ENCODE peak calls at places on chromosomes 2 and 18, in four cellular contexts. U is K562, P is HepG2, E is GM12878. M is an unnamed sample.

GRCh38 chr18:10752407-10752806 is 226.6 kb downstream of the NAPG start:
- DNase-seq in U (no peak), P (no peak), E (no peak), M (no peak)

GRCh38 chr18:56377161-56377560 is 261.2 kb downstream of the TXNL1 start:
- DNase-seq in U (no peak), E (no peak), P (no peak), M (no peak)

GRCh38 chr2:172226244-172227061 is 123.8 kb upstream of the DLX2 start:
- DNase-seq in E (no peak), U (peak), P (peak), M (no peak)

GRCh38 chr18:23864620-23865019 is 149.9 kb upstream of the TTC39C start:
- DNase-seq in P (no peak), E (no peak), U (no peak), M (no peak)

GRCh38 chr2:27807476-27807875 is 36.0 kb downstream of the MRPL33 start:
- DNase-seq in E (no peak), U (no peak), P (peak), M (peak)

GRCh38 chr18:56799756-56800155 is 148.6 kb downstream of the WDR7 start:
- DNase-seq in U (no peak), E (no peak), P (no peak), M (no peak)

GRCh38 chr18:22314406-22314805 is 103.3 kb downstream of the CTAGE1 start:
- DNase-seq in U (no peak), E (no peak), P (no peak), M (no peak)

GRCh38 chr2:223545830-223546229 is 56.3 kb downstream of the SCG2 start:
- DNase-seq in U (no peak), E (no peak), P (no peak), M (no peak)

GRCh38 chr2:118459425-118459824 is 371.2 kb downstream of the INSIG2 start:
- DNase-seq in E (no peak), U (no peak), P (no peak), M (no peak)

GRCh38 chr18:78790960-78791359 is 188.7 kb upstream of the SALL3 start:
- DNase-seq in P (no peak), U (no peak), E (no peak), M (no peak)

GRCh38 chr2:168456526-168457176 is 579 bp downstream of the CERS6 start:
- DNase-seq in U (peak), E (no peak), P (peak), M (peak)

GRCh38 chr2:23021311-23022120 is 363.5 kb upstream of the KLHL29 start:
- DNase-seq in P (no peak), U (no peak), E (no peak), M (no peak)

GRCh38 chr2:60553496-60553991 is at the start of gene BCL11A:
- DNase-seq in U (no peak), P (peak), E (no peak), M (peak)

DNA sequence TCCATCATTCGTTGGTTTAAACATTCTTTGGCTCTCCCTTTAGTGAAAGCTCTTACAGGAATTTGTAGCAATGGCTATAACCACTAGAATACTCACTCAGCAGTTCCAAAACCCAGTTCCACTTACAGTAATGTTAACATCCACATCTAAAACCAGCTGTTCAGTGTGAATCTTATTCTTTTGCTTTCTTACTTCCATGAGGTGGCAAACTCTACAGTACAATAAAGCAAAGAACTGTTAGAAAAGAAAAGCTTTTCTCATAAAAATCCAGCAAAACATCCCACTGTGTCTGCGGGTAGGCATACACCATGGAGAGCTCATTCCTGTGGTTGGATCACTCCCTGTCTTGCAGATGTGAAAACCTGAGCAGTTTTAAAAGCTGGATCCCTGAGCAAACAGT is 147.1 kb downstream of the ARHGAP28 start:
- DNase-seq in U (no peak), E (no peak), P (no peak), M (no peak)
- TF ChIP-seq BHLHE40 in U (no peak), E (no peak), P (no peak), M (no peak)

GRCh38 chr2:239531456-239532304 is 130.9 kb upstream of the HDAC4 start:
- DNase-seq in E (no peak), U (no peak), P (no peak), M (no peak)
- TF ChIP-seq FOXK2 in E (no peak), U (no peak), P (no peak), M (no peak)

GRCh38 chr2:43430489-43430888 is 165.3 kb downstream of the THADA start:
- DNase-seq in E (no peak), U (no peak), P (no peak), M (no peak)

GRCh38 chr2:43425659-43426058 is 170.2 kb downstream of the THADA start:
- DNase-seq in U (no peak), P (no peak), E (peak), M (no peak)

GRCh38 chr2:43427032-43427424 is 168.8 kb downstream of the THADA start:
- DNase-seq in U (peak), P (no peak), E (no peak), M (no peak)

GRCh38 chr2:43426305-43427031 is 169.4 kb downstream of the THADA start:
- DNase-seq in U (peak), P (peak), E (peak), M (no peak)

DNA sequence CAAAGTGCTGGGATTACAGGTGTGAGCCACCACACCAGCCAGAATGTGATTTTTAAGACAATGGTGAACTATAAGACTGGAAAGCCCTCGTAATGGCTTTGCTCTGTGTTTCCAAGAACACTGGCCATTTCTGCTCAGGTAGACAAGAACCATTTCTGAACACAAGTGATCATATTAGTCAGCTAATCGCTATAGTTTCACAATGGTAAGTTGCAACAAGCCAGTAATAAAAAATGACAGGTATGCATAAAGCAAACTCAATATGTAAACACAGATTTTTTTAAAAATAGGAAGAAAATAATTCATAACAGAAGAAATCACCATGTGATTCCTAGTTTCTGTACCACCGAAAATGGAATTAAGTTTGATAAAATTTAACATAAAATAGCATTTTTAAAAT is 166.5 kb downstream of the THADA start:
- DNase-seq in U (no peak), E (no peak), P (peak), M (no peak)
- TF ChIP-seq BHLHE40 in U (no peak), E (no peak), P (no peak), M (no peak)

GRCh38 chr2:170766693-170767092 is 3.5 kb upstream of the ERICH2 start:
- DNase-seq in E (no peak), U (no peak), P (peak), M (no peak)
- TF ChIP-seq FOXK2 in E (no peak), U (no peak), P (no peak), M (no peak)

DNA sequence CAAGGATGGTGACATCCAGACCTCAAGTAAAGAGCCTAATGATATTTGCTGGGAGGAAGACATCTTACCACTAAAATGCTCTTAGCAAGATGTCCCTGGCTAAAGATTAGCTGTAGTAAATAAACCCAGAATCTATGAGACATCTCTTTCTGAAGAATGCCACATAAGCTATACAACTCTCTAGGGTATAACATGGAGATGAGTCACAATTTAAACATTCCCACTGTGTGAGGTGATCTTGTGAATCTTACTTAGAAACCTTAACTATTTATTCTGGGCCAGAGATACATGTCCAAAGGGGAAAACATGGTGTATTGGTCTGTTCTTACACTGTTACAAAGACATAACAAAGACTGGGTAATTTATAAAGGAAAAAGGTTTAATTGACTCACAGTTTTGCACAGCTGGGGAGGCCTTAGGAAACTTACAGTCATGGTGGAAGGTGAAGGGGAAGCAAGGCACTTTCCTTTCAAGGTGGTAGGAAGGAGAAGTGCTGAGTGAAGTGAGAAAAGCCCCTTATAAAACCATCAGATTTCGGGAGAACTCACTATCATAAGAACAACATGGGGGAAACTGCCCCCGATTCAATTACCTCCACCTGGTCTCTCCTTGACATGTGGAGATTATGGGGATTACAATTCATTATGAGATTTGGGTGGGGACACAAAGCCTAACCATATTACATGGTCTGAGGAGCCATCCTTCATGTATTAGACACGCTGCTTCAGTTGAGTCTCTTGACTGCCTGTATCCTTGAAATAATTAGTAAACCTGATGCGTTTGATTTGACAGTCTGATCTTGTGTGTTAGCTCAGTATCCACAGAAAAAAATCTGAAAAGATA is 17.1 kb downstream of the KRCC1 start:
- DNase-seq in E (no peak), U (no peak), P (peak), M (no peak)
- TF ChIP-seq BHLHE40 in E (no peak), U (no peak), P (no peak), M (no peak)

GRCh38 chr2:235765181-235765820 is 271.5 kb downstream of the AGAP1 start:
- DNase-seq in U (peak), E (no peak), P (no peak), M (no peak)

GRCh38 chr2:235763816-235764215 is 270.0 kb downstream of the AGAP1 start:
- DNase-seq in E (no peak), P (no peak), U (no peak), M (no peak)

GRCh38 chr2:235768606-235769005 is 274.8 kb downstream of the AGAP1 start:
- DNase-seq in E (no peak), P (no peak), U (no peak), M (no peak)

GRCh38 chr2:235769046-235769445 is 275.2 kb downstream of the AGAP1 start:
- DNase-seq in E (no peak), U (no peak), P (no peak), M (no peak)

DNA sequence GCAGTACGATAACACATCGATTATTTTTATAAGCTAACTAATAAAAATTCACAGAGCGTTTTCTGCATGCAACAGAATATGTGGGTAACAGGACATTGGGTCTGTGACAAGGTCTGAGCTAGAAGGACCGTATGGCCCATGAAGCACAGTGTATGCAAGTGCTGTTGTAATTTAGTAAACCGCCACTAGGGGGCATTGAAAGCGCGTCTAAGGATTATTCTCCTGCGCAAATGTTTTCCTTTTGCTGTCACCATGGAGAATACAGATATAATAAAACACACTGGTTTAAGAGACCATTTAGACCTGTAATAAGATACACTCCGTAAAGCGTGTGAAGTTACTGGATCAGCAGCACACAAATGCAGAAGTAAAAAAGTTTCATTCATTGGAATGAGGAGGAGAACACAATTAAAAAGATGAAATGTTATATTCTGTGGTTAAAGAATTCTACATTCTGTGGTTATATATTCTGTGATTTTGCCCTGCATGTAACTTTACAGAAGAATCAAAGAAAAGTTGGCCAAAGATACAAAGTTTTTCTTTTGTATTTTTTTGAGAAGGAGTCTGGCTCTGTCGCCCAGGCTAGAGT is 272.5 kb downstream of the AGAP1 start:
- DNase-seq in U (peak), E (no peak), P (peak), M (peak)
- TF ChIP-seq FOXK2 in U (no peak), E (no peak), P (no peak), M (no peak)

DNA sequence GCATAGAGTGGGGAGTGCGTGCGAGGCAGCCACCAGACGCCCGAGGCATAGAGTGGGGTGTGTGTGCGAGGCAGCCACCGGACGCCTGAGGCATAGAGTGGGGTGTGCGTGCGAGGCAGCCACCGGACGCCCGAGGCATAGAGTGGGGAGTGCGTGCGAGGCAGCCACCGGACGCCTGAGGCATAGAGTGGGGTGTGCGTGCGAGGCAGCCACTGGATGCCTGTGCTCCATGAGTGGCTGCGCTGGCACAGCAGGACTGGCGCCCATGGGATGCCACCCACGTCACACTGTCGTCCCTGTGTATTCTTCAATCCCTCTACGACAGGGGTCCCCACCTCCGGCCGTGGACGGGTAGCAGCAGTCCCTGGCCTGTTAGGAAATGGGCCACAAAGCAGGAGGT is 221.9 kb downstream of the HDAC4 start:
- DNase-seq in P (no peak), U (no peak), E (no peak), M (no peak)
- TF ChIP-seq BHLHE40 in P (no peak), U (no peak), E (no peak), M (no peak)

GRCh38 chr18:31398191-31398590 is 21.6 kb downstream of the DSG4 start:
- DNase-seq in P (no peak), U (no peak), E (no peak), M (no peak)
- TF ChIP-seq FOXK2 in P (no peak), U (no peak), E (no peak), M (no peak)

DNA sequence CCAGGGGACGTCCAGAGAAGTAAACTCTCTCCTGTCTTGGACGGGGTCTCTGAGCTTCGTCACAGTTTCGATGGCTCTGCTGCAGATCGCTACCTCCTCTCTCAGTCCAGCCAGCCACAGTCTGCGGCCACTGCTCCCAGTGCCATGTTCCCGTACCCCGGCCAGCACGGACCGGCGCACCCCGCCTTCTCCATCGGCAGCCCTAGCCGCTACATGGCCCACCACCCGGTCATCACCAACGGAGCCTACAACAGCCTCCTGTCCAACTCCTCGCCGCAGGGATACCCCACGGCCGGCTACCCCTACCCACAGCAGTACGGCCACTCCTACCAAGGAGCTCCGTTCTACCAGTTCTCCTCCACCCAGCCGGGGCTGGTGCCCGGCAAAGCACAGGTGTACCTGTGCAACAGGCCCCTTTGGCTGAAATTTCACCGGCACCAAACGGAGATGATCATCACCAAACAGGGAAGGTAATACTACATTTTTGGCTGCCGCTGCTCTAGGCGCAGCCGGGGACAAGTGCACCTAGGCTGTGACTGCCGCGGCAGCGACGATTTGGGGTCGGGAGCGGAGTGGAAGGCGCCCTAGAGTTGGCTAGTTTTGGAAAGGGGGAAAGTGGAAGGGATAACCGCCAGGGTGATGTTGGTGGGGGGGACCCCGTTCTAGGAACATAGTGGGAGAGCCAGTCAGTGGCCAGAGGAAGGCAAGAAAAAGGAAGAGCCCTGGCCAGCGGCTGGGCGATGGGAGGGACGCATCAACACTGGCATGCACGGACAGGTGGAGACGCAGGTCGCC is 733 bp downstream of the TBR1 start:
- DNase-seq in P (no peak), E (no peak), U (no peak), M (no peak)
- TF ChIP-seq BHLHE40 in P (no peak), E (no peak), U (no peak), M (no peak)

M was measured in HEK293T.